ENCODE peak calls at places on chromosomes 11 and 22, in five cellular contexts. One of them, this sample, is unnamed.

GRCh38 chr22:44587004-44587793 is 89.2 kb upstream of the RTL6 start:
- DNase-seq in SJSA1: no peak
- DNase-seq in right lobe of liver: no peak
- DNase-seq in DND-41: peak; percentile 9
- DNase-seq in A549: peak; percentile 11
- DNase-seq in this sample: no peak

GRCh38 chr11:2200536-2200935 is 28.9 kb upstream of the TH start:
- DNase-seq in SJSA1: no peak
- DNase-seq in A549: no peak
- DNase-seq in right lobe of liver: no peak
- DNase-seq in DND-41: no peak
- DNase-seq in this sample: no peak

GRCh38 chr11:95359323-95359656 is 128.3 kb upstream of the SESN3 start:
- DNase-seq in DND-41: no peak
- DNase-seq in SJSA1: no peak
- DNase-seq in right lobe of liver: no peak
- DNase-seq in A549: no peak
- DNase-seq in this sample: no peak

GRCh38 chr22:35301370-35301874 is 1.7 kb downstream of the TOM1 start:
- DNase-seq in DND-41: no peak
- DNase-seq in right lobe of liver: peak; percentile 85
- DNase-seq in A549: peak; percentile 85
- DNase-seq in SJSA1: no peak
- DNase-seq in this sample: no peak

GRCh38 chr11:19713221-19714092 is 820 bp downstream of the NAV2 start:
- DNase-seq in A549: no peak
- DNase-seq in DND-41: no peak
- DNase-seq in SJSA1: peak; percentile 40
- DNase-seq in right lobe of liver: no peak
- DNase-seq in this sample: no peak

GRCh38 chr11:74932797-74933196 is 16.1 kb downstream of the XRRA1 start:
- DNase-seq in DND-41: no peak
- DNase-seq in A549: no peak
- DNase-seq in right lobe of liver: no peak
- DNase-seq in SJSA1: no peak
- DNase-seq in this sample: no peak

GRCh38 chr11:115439385-115439784 is 64.8 kb downstream of the CADM1 start:
- DNase-seq in DND-41: no peak
- DNase-seq in right lobe of liver: no peak
- DNase-seq in SJSA1: no peak
- DNase-seq in A549: no peak
- DNase-seq in this sample: no peak

GRCh38 chr22:49754674-49755590 is 72.7 kb downstream of the BRD1 start:
- DNase-seq in DND-41: no peak
- DNase-seq in SJSA1: no peak
- DNase-seq in right lobe of liver: no peak
- DNase-seq in A549: no peak
- DNase-seq in this sample: peak; percentile 18

GRCh38 chr22:49678842-49679170 is 148.9 kb downstream of the BRD1 start:
- DNase-seq in right lobe of liver: no peak
- DNase-seq in DND-41: no peak
- DNase-seq in A549: no peak
- DNase-seq in SJSA1: no peak
- DNase-seq in this sample: no peak

GRCh38 chr11:128776434-128777284 is 82.8 kb downstream of the FLI1 start:
- DNase-seq in right lobe of liver: no peak
- DNase-seq in SJSA1: no peak
- DNase-seq in A549: peak; percentile 31
- DNase-seq in DND-41: peak; percentile 37
- DNase-seq in this sample: peak; percentile 25

GRCh38 chr11:78417888-78418583 is 416 bp upstream of the GAB2 start:
- DNase-seq in A549: peak; percentile 73
- DNase-seq in SJSA1: peak; percentile 51
- DNase-seq in DND-41: peak; percentile 88
- DNase-seq in right lobe of liver: peak; percentile 82
- DNase-seq in this sample: peak; percentile 73

GRCh38 chr11:92688416-92688815 is 281.0 kb upstream of the MTNR1B start:
- DNase-seq in SJSA1: no peak
- DNase-seq in DND-41: no peak
- DNase-seq in right lobe of liver: no peak
- DNase-seq in A549: no peak
- DNase-seq in this sample: no peak

GRCh38 chr11:119415517-119415916 is 7.5 kb downstream of the THY1 start:
- DNase-seq in DND-41: no peak
- DNase-seq in SJSA1: no peak
- DNase-seq in A549: no peak
- DNase-seq in right lobe of liver: no peak
- DNase-seq in this sample: no peak

GRCh38 chr11:125114518-125114917 is 3.1 kb upstream of the TMEM218 start:
- DNase-seq in SJSA1: no peak
- DNase-seq in DND-41: no peak
- DNase-seq in right lobe of liver: no peak
- DNase-seq in A549: peak; percentile 35
- DNase-seq in this sample: no peak

GRCh38 chr11:63680842-63681207 is 475 bp upstream of the RTN3 start:
- DNase-seq in DND-41: no peak
- DNase-seq in A549: no peak
- DNase-seq in right lobe of liver: no peak
- DNase-seq in SJSA1: no peak
- DNase-seq in this sample: no peak

GRCh38 chr22:32650553-32651345 is 150.8 kb upstream of the TIMP3 start:
- DNase-seq in A549: no peak
- DNase-seq in right lobe of liver: no peak
- DNase-seq in SJSA1: no peak
- DNase-seq in DND-41: no peak
- DNase-seq in this sample: no peak

GRCh38 chr11:44631831-44632230 is 66.4 kb downstream of the CD82 start:
- DNase-seq in SJSA1: no peak
- DNase-seq in right lobe of liver: peak; percentile 34
- DNase-seq in A549: no peak
- DNase-seq in DND-41: no peak
- DNase-seq in this sample: no peak

GRCh38 chr22:19109198-19110063 is 12.8 kb downstream of the DGCR2 start:
- DNase-seq in DND-41: peak; percentile 61
- DNase-seq in right lobe of liver: no peak
- DNase-seq in A549: peak; percentile 22
- DNase-seq in SJSA1: no peak
- DNase-seq in this sample: peak; percentile 84

GRCh38 chr22:50576806-50577696 is 1.2 kb downstream of the CPT1B start:
- DNase-seq in DND-41: no peak
- DNase-seq in right lobe of liver: no peak
- DNase-seq in A549: no peak
- DNase-seq in SJSA1: no peak
- DNase-seq in this sample: no peak

GRCh38 chr22:47296405-47297260 is 534.2 kb downstream of the TBC1D22A start:
- DNase-seq in right lobe of liver: no peak
- DNase-seq in DND-41: no peak
- DNase-seq in SJSA1: no peak
- DNase-seq in A549: no peak
- DNase-seq in this sample: no peak

GRCh38 chr11:28628412-28628811 is 520.2 kb downstream of the METTL15 start:
- DNase-seq in right lobe of liver: no peak
- DNase-seq in A549: no peak
- DNase-seq in SJSA1: no peak
- DNase-seq in DND-41: no peak
- DNase-seq in this sample: no peak

GRCh38 chr11:129213261-129213660 is 21.1 kb upstream of the ARHGAP32 start:
- DNase-seq in DND-41: no peak
- DNase-seq in A549: no peak
- DNase-seq in right lobe of liver: no peak
- DNase-seq in SJSA1: no peak
- DNase-seq in this sample: no peak

DNA sequence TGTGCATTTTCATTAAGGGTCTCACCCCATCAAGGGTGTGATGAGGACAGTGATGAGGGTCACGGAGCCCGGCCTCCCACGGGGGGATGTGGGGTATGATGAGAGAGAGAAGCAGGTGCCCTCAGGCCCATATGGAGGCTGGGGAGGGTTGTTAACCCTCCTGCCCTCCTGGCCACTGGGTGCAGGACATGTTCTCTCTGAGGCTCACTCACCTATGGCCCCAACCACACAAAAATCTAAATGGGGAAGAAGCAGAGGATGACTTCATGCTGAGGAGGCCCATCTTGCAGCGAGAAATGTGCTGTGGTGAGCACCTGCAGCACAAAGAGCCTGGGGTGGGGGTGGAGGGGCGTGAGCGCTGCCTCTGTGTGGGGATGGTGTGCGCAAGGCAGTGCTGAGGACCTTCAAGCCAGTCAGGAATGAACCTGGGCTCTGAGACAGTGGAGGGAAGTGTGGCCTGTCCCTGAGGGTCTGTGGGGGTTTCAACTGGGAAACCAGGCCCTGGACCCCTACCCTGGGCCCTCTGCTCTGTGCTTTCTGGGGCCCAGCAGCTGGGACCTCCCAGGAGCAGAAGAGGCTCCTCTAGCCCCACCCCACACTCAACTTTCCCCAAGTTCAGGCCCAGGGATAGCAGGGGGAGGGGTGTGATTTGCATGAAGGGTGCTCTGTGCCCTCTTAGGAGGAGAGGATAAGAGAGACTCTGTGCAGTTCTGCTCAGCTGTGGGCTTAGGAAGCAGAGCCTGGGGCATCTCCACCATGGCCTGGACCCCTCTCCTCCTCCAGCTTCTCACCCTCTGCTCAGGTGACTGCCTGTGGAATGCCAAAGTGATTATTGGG is 43.0 kb upstream of the TOP3B start:
- DNase-seq in A549: no peak
- DNase-seq in right lobe of liver: no peak
- DNase-seq in SJSA1: no peak
- DNase-seq in DND-41: no peak
- DNase-seq in this sample: no peak
- H3K4me3 ChIP-seq in A549: no peak overlapping the region
- H3K4me3 ChIP-seq in right lobe of liver: no peak overlapping the region
- H3K4me3 ChIP-seq in SJSA1: no peak overlapping the region
- H3K4me3 ChIP-seq in DND-41: no peak overlapping the region
- H3K4me3 ChIP-seq in this sample: no peak overlapping the region

GRCh38 chr22:16970446-16970845 is 37.6 kb downstream of the GAB4 start:
- DNase-seq in right lobe of liver: no peak
- DNase-seq in SJSA1: no peak
- DNase-seq in A549: no peak
- DNase-seq in DND-41: peak; percentile 53
- DNase-seq in this sample: no peak

GRCh38 chr22:16973591-16974297 is 34.3 kb downstream of the GAB4 start:
- DNase-seq in DND-41: no peak
- DNase-seq in right lobe of liver: no peak
- DNase-seq in SJSA1: no peak
- DNase-seq in A549: no peak
- DNase-seq in this sample: no peak

GRCh38 chr22:16975155-16975885 is 32.7 kb downstream of the GAB4 start:
- DNase-seq in right lobe of liver: no peak
- DNase-seq in A549: no peak
- DNase-seq in DND-41: no peak
- DNase-seq in SJSA1: no peak
- DNase-seq in this sample: no peak

GRCh38 chr22:16972311-16972710 is 35.7 kb downstream of the GAB4 start:
- DNase-seq in SJSA1: no peak
- DNase-seq in A549: no peak
- DNase-seq in DND-41: no peak
- DNase-seq in right lobe of liver: no peak
- DNase-seq in this sample: no peak

GRCh38 chr22:16974298-16975084 is 33.5 kb downstream of the GAB4 start:
- DNase-seq in A549: no peak
- DNase-seq in SJSA1: no peak
- DNase-seq in right lobe of liver: peak; percentile 24
- DNase-seq in DND-41: no peak
- DNase-seq in this sample: no peak
- H3K4me1 ChIP-seq in A549: no peaks in the 10 kb centered on the region
- H3K4me1 ChIP-seq in SJSA1: no peaks in the 10 kb centered on the region
- H3K4me1 ChIP-seq in right lobe of liver: no peaks in the 10 kb centered on the region
- H3K4me1 ChIP-seq in DND-41: no peaks in the 10 kb centered on the region
- H3K4me1 ChIP-seq in this sample: no peaks in the 10 kb centered on the region

GRCh38 chr22:36331306-36331911 is 56.4 kb downstream of the MYH9 start:
- DNase-seq in SJSA1: peak; percentile 92
- DNase-seq in DND-41: peak; percentile 91
- DNase-seq in A549: peak; percentile 88
- DNase-seq in right lobe of liver: peak; percentile 71
- DNase-seq in this sample: peak; percentile 71

GRCh38 chr22:36329217-36330078 is 58.3 kb downstream of the MYH9 start:
- DNase-seq in SJSA1: peak; percentile 99
- DNase-seq in DND-41: peak; percentile 93
- DNase-seq in right lobe of liver: peak; percentile 51
- DNase-seq in A549: peak; percentile 92
- DNase-seq in this sample: peak; percentile 40

GRCh38 chr22:36331912-36332622 is 55.7 kb downstream of the MYH9 start:
- DNase-seq in right lobe of liver: peak; percentile 70
- DNase-seq in A549: no peak
- DNase-seq in SJSA1: peak; percentile 76
- DNase-seq in DND-41: peak; percentile 79
- DNase-seq in this sample: peak; percentile 74

GRCh38 chr22:36330127-36330526 is 57.6 kb downstream of the MYH9 start:
- DNase-seq in DND-41: no peak
- DNase-seq in SJSA1: no peak
- DNase-seq in right lobe of liver: no peak
- DNase-seq in A549: no peak
- DNase-seq in this sample: no peak

DNA sequence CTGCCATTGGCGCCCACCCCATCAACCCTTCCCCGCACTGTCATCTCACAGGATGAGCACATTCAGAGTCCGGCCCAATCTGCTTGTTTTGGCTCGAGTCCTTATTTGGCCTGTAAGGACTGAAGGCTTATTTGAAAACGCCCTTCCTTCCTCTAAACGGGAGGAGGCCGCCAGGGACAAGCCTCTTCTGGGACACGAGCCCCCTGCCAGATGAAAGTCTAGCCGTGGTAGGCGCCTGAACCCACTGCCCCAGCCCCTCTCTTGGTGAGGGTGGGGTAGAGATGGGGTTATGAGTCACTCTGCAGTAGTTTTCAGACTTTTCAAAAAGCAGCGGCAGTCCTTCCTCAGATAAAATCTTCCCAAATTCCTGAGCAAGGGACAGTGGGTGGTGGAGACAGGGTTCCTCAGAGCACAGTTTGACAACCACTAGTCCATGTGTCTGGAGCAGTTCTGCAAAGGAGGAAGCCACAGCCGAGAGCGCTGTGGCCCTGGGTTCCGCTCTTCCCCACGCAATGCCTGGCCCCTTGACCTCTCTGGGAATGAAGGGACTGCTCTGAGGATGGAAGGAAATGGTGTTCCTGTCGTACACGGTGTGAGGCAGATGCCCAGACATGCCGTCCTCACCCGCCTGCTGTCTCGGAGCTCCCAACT is 57.0 kb downstream of the MYH9 start:
- DNase-seq in SJSA1: peak; percentile 93
- DNase-seq in A549: no peak
- DNase-seq in DND-41: peak; percentile 45
- DNase-seq in right lobe of liver: no peak
- DNase-seq in this sample: no peak
- H3K4me3 ChIP-seq in SJSA1: no peak overlapping the region
- H3K4me3 ChIP-seq in A549: no peak overlapping the region
- H3K4me3 ChIP-seq in DND-41: no peak overlapping the region
- H3K4me3 ChIP-seq in right lobe of liver: no peak overlapping the region
- H3K4me3 ChIP-seq in this sample: peak overlapping the region; percentile 57

DNA sequence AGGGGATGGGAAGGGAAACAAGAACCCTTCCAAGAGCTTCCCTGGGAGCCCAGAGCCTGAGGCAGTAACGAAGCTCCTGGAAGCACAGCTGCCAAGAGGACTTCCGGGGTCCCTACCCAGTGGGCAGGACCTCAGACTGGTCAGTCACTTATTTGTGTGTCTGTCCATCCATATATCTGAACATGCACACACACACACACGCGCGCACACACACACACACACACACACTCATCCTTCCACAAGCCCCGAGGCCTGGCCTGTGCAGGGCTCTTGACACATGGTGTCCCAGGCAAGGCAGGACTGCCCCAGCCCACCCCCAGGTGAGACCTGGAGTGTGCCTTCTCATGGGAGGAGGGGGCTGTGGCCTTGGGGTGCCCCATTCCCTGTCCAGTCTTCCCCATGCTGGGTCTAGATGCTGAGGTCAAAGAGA is 44.9 kb downstream of the IGLL5 start:
- DNase-seq in right lobe of liver: no peak
- DNase-seq in DND-41: no peak
- DNase-seq in A549: no peak
- DNase-seq in SJSA1: no peak
- DNase-seq in this sample: no peak
- H3K4me1 ChIP-seq in right lobe of liver: no peaks in the 10 kb centered on the region
- H3K4me1 ChIP-seq in DND-41: peaks cover 19% of the 10 kb centered on the region
- H3K4me1 ChIP-seq in A549: peaks cover 6% of the 10 kb centered on the region
- H3K4me1 ChIP-seq in SJSA1: peaks cover 22% of the 10 kb centered on the region
- H3K4me1 ChIP-seq in this sample: peaks cover 6% of the 10 kb centered on the region